ENCODE peak calls at places on chromosomes 1 and 21, in ten cellular contexts. H, V, C, X, T, Q, L, O, A and Y are unnamed samples.

GRCh38 chr1:94713472-94714141 is 106.5 kb upstream of the SLC44A3 start:
- DNase-seq in H (no peak), V (peak), C (peak), X (peak), T (no peak), Q (peak), L (peak), O (peak), A (peak), Y (no peak)

GRCh38 chr1:182317489-182318180 is 74.0 kb downstream of the GLUL start:
- DNase-seq in H (no peak), V (no peak), C (no peak), X (no peak), T (no peak), Q (no peak), L (no peak), O (no peak), A (no peak), Y (no peak)

GRCh38 chr1:85326851-85327250 is 50.4 kb upstream of the BCL10 start:
- DNase-seq in H (no peak), V (no peak), C (no peak), X (no peak), T (no peak), Q (no peak), L (no peak), O (no peak), A (no peak), Y (no peak)

GRCh38 chr1:38741341-38741740 is 118.2 kb downstream of the RRAGC start:
- DNase-seq in H (no peak), V (no peak), C (no peak), X (no peak), T (no peak), Q (no peak), L (no peak), O (no peak), A (no peak), Y (no peak)

GRCh38 chr1:98030483-98030882 is 109.6 kb upstream of the DPYD start:
- DNase-seq in H (no peak), V (no peak), C (no peak), X (no peak), T (no peak), Q (no peak), L (peak), O (no peak), A (no peak), Y (no peak)

GRCh38 chr1:173824315-173825081 is at the start of the genes CENPL and DARS2:
- DNase-seq in H (peak), V (peak), C (peak), X (peak), T (peak), Q (peak), L (peak), O (peak), A (peak), Y (peak)

GRCh38 chr1:216742625-216743024 is 19.4 kb upstream of the ESRRG start:
- DNase-seq in H (peak), V (no peak), C (no peak), X (no peak), T (no peak), Q (no peak), L (peak), O (no peak), A (no peak), Y (no peak)

GRCh38 chr1:27598902-27599528 is 4.9 kb downstream of the AHDC1 start:
- DNase-seq in H (no peak), V (no peak), C (no peak), X (no peak), T (no peak), Q (peak), L (peak), O (no peak), A (peak), Y (no peak)

GRCh38 chr1:151372411-151372934 is at the start of gene SELENBP1:
- DNase-seq in H (no peak), V (peak), C (no peak), X (peak), T (no peak), Q (peak), L (peak), O (no peak), A (peak), Y (peak)

GRCh38 chr21:46122241-46122671 is 24.3 kb downstream of the COL6A2 start:
- DNase-seq in H (no peak), V (no peak), C (no peak), X (peak), T (no peak), Q (no peak), L (peak), O (no peak), A (peak), Y (peak)

GRCh38 chr1:59083946-59084865 is 212.7 kb upstream of the FGGY start:
- DNase-seq in H (no peak), V (no peak), C (no peak), X (no peak), T (no peak), Q (peak), L (no peak), O (no peak), A (no peak), Y (no peak)

GRCh38 chr1:45117766-45118165 is 88.6 kb downstream of the ZSWIM5 start:
- DNase-seq in H (no peak), V (no peak), C (no peak), X (no peak), T (no peak), Q (no peak), L (no peak), O (no peak), A (no peak), Y (no peak)

GRCh38 chr1:34328281-34328680 is 151.6 kb downstream of the C1orf94 start:
- DNase-seq in H (no peak), V (no peak), C (no peak), X (no peak), T (no peak), Q (no peak), L (no peak), O (no peak), A (no peak), Y (no peak)

GRCh38 chr1:70909262-70909817 is 138.3 kb downstream of the PTGER3 start:
- DNase-seq in H (no peak), V (no peak), C (no peak), X (no peak), T (no peak), Q (no peak), L (no peak), O (no peak), A (no peak), Y (no peak)

GRCh38 chr1:150233359-150234308 is 2.3 kb downstream of the ANP32E start:
- DNase-seq in H (peak), V (no peak), C (no peak), X (no peak), T (no peak), Q (no peak), L (peak), O (no peak), A (peak), Y (peak)

DNA sequence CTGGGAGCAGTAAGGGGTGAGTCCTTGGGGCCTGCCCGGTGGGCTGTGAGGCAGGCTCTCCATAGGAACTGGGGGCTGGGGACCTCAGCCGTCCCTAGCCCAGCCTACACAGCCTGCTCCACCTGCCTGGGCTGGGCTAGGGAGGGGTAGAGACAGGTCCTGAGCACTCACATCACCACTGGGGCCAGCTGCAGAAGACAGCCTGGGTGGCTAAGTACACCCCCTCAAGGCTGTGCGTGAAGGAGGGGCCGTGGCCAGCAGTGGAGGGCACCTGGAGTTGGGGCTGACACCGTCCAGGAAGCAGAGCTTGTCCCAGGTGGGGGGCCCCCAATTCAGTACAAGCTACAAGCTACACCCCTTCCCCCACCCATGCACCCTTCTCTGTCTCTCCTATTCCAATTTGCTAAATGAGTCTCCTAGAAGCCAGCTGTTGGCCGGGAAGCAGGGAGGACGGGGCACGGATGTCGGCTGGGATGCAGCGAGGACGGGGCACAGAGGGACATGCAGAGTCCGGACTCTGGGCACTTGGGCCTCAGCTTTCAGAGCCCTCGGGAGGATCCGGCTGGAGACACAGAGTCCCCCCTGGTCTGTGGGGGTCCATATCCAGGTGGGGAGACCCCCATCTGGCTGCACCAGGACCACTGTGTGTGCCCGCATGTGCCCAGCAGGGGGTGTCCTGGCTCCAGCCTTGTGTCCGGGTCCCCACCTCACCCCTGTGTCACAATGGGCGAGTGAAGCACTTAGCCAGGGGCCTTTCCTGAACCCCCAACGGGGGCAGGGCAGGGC is 1.8 kb downstream of the ISG15 start:
- DNase-seq in H (no peak), V (no peak), C (no peak), X (peak), T (no peak), Q (peak), L (no peak), O (no peak), A (no peak), Y (no peak)
- TF ChIP-seq CTCF in H (peak), V (peak), C (peak), X (no peak), T (no peak), Q (peak), L (peak), O (peak), A (no peak), Y (peak)

GRCh38 chr1:205319081-205320018 is 2.2 kb downstream of the NUAK2 start:
- DNase-seq in H (peak), V (no peak), C (no peak), X (peak), T (peak), Q (peak), L (peak), O (no peak), A (peak), Y (no peak)

GRCh38 chr1:205321959-205322283 is 376 bp upstream of the NUAK2 start:
- DNase-seq in H (no peak), V (no peak), C (no peak), X (no peak), T (no peak), Q (no peak), L (no peak), O (no peak), A (no peak), Y (no peak)

GRCh38 chr1:205318231-205318991 is 3.1 kb downstream of the NUAK2 start:
- DNase-seq in H (no peak), V (no peak), C (no peak), X (peak), T (no peak), Q (no peak), L (no peak), O (no peak), A (no peak), Y (no peak)

GRCh38 chr1:205323794-205324193 is 2.2 kb upstream of the NUAK2 start:
- DNase-seq in H (no peak), V (no peak), C (no peak), X (no peak), T (no peak), Q (no peak), L (no peak), O (no peak), A (no peak), Y (no peak)

GRCh38 chr1:205321109-205321958 is at the start of gene NUAK2:
- DNase-seq in H (peak), V (peak), C (no peak), X (peak), T (peak), Q (peak), L (peak), O (peak), A (peak), Y (peak)
- TF ChIP-seq CTCF in H (peak), V (no peak), C (no peak), X (no peak), T (peak), Q (peak), L (no peak), O (peak), A (no peak), Y (peak)

DNA sequence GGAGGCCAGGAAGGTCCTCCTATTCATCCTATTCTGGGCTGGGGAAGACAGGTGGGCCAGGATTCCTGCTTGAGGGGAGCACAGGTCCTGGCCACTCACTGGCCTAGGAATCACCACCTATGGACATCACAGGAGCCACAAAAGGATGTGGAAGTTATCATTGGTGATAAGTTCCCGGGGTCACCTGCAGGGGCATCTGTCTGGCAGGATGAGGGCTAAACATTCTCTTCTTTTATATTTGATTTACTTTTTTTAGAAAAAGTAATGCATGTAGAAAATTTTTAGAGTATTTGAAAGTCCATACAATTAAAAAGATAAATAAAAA is 33.2 kb upstream of the KIAA0040 start:
- DNase-seq in H (no peak), V (no peak), C (no peak), X (no peak), T (no peak), Q (no peak), L (no peak), O (no peak), A (no peak), Y (no peak)
- TF ChIP-seq CTCF in H (no peak), V (no peak), C (peak), X (no peak), T (no peak), Q (no peak), L (no peak), O (no peak), A (no peak), Y (no peak)

DNA sequence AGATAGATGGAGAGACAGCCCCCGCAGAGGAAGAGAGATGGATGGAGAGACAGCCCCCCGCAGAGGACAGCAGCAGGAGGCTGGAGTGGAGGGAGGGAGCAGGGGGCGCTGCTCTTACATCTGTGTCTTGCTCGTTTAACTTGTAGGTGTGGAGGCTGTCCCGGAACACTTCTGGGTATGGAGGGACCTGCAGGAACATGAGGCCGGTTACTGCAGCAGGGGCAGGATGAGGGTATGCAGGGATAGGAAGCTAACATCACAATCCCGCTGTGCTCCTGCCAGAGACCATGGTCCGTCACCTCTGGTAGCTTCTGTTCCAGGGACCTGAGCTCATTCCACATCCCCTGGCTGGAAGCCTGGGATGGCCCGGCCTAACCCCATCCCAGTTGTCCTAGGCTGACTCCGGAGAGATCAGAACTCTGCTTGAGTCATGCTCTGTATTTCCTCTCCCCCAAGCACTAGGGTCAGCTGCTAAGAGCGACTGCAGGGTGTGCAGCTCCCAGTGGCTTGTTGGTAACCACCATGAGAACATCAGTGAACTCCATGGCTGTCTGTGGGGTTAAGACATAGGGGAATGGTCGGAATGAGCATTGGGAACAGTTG is 36.7 kb upstream of the GOLT1A start:
- DNase-seq in H (no peak), V (no peak), C (no peak), X (no peak), T (no peak), Q (no peak), L (peak), O (no peak), A (no peak), Y (no peak)
- TF ChIP-seq CTCF in H (no peak), V (no peak), C (no peak), X (no peak), T (no peak), Q (no peak), L (no peak), O (no peak), A (no peak), Y (no peak)

GRCh38 chr1:6635910-6636760 is 11.5 kb downstream of the THAP3 start:
- DNase-seq in H (no peak), V (no peak), C (no peak), X (no peak), T (no peak), Q (no peak), L (no peak), O (no peak), A (no peak), Y (no peak)

GRCh38 chr1:6635161-6635909 is 10.7 kb downstream of the THAP3 start:
- DNase-seq in H (no peak), V (no peak), C (no peak), X (no peak), T (no peak), Q (no peak), L (no peak), O (no peak), A (no peak), Y (no peak)

GRCh38 chr1:6634278-6635052 is 9.8 kb downstream of the THAP3 start:
- DNase-seq in H (no peak), V (no peak), C (no peak), X (peak), T (peak), Q (peak), L (peak), O (peak), A (peak), Y (peak)

GRCh38 chr1:6638226-6638625 is 13.6 kb downstream of the THAP3 start:
- DNase-seq in H (no peak), V (no peak), C (no peak), X (peak), T (no peak), Q (peak), L (peak), O (no peak), A (peak), Y (no peak)

GRCh38 chr1:6637770-6638169 is 13.1 kb downstream of the THAP3 start:
- DNase-seq in H (no peak), V (no peak), C (no peak), X (no peak), T (no peak), Q (no peak), L (no peak), O (no peak), A (no peak), Y (no peak)
- TF ChIP-seq CTCF in H (no peak), V (no peak), C (no peak), X (no peak), T (no peak), Q (no peak), L (no peak), O (no peak), A (no peak), Y (no peak)